ENCODE peak calls at places on chromosomes 7 and 10, in ten cellular contexts. I is endothelial cell; X is choroid plexus epithelial cell; G is NCI-H82; H is HT1080; A is AG08395; C is AG09319; J is stimulated activated CD8-positive, alpha-beta memory T cell treated with anti-CD3 and anti-CD28 coated beads, Interleukin-4, amount 100 ng/mL, for 4 hours; L is endothelial cell of umbilical vein; D is RWPE1. V is an unnamed sample.

GRCh38 chr7:100426516-100426915 is 2.0 kb downstream of the ZCWPW1 start:
- DNase-seq in I (no peak), A (no peak), L (no peak), H (no peak), J (no peak), G (peak), X (no peak), D (no peak), C (no peak), V (no peak)

GRCh38 chr10:23053036-23053435 is 42.3 kb upstream of the MSRB2 start:
- DNase-seq in H (peak), D (peak), I (no peak), G (peak), X (no peak), L (no peak), A (no peak), C (no peak), J (no peak), V (no peak)

GRCh38 chr7:158140538-158141220 is 446.9 kb downstream of the PTPRN2 start:
- DNase-seq in C (no peak), J (no peak), I (no peak), X (no peak), G (no peak), L (no peak), H (no peak), D (no peak), A (no peak), V (no peak)

GRCh38 chr10:74683067-74683466 is 143.3 kb upstream of the KAT6B start:
- DNase-seq in J (no peak), H (no peak), G (no peak), I (no peak), L (no peak), X (peak), D (no peak), A (no peak), C (no peak), V (no peak)

GRCh38 chr7:81857385-81857784 is 87.5 kb upstream of the HGF start:
- DNase-seq in D (no peak), H (peak), G (no peak), X (peak), I (no peak), J (no peak), A (no peak), L (no peak), C (no peak), V (no peak)

GRCh38 chr7:75977741-75978140 is 16.7 kb downstream of the TMEM120A start:
- DNase-seq in D (no peak), I (no peak), C (no peak), A (no peak), X (peak), L (no peak), J (no peak), G (peak), H (no peak), V (peak)

GRCh38 chr10:88793747-88794299 is 8.7 kb upstream of the LIPM start:
- DNase-seq in J (no peak), I (no peak), D (peak), H (peak), A (peak), X (peak), L (no peak), G (no peak), C (no peak), V (no peak)

GRCh38 chr7:143222782-143223181 is 945 bp downstream of the TAS2R40 start:
- DNase-seq in A (no peak), J (no peak), I (no peak), X (no peak), L (no peak), H (no peak), G (no peak), D (no peak), C (no peak), V (no peak)

GRCh38 chr10:89389254-89389653 is 3.2 kb upstream of the IFIT1 start:
- DNase-seq in G (peak), C (no peak), L (peak), X (peak), J (no peak), D (peak), A (peak), H (peak), I (no peak), V (no peak)

GRCh38 chr10:62805139-62806092 is 896 bp downstream of the ADO start:
- DNase-seq in X (peak), A (peak), G (peak), I (peak), C (no peak), D (peak), J (no peak), L (peak), H (peak), V (peak)

GRCh38 chr10:94216201-94216600 is 146.5 kb downstream of the NOC3L start:
- DNase-seq in C (no peak), G (no peak), X (no peak), L (no peak), I (no peak), H (no peak), A (no peak), J (no peak), D (no peak), V (no peak)

GRCh38 chr7:6680146-6680545 is 26.6 kb downstream of the ZNF12 start:
- DNase-seq in A (no peak), G (no peak), H (no peak), C (no peak), L (no peak), I (no peak), X (no peak), J (no peak), D (no peak), V (no peak)